ENCODE peak calls at places on chromosome 4, in ten cellular contexts. One of them, this sample, is unnamed.

GRCh38 chr4:33751050-33751449 is 2493.3 kb downstream of the ARAP2 start:
- DNase-seq in heart right ventricle: no peak
- DNase-seq in activated gamma-delta T cell treated with Interleukin-2 at 50 U/mL for 16 hours: no peak
- DNase-seq in stromal cell of bone marrow: no peak
- DNase-seq in NCI-H2081: no peak
- DNase-seq in activated CD4-positive, alpha-beta memory T cell treated with anti-CD3 and anti-CD28 coated beads, Interleukin-2, amount 10 ng/mL, durations not matched to agents 7 days and 5 days: no peak
- DNase-seq in H54: no peak
- DNase-seq in endothelial cell: no peak
- DNase-seq in kidney epithelial cell: no peak
- DNase-seq in adrenal gland: no peak
- DNase-seq in this sample: no peak

GRCh38 chr4:69362351-69362750 is 82.1 kb downstream of the UGT2B28 start:
- DNase-seq in H54: no peak
- DNase-seq in activated CD4-positive, alpha-beta memory T cell treated with anti-CD3 and anti-CD28 coated beads, Interleukin-2, amount 10 ng/mL, durations not matched to agents 7 days and 5 days: no peak
- DNase-seq in NCI-H2081: no peak
- DNase-seq in heart right ventricle: no peak
- DNase-seq in adrenal gland: no peak
- DNase-seq in kidney epithelial cell: no peak
- DNase-seq in endothelial cell: no peak
- DNase-seq in activated gamma-delta T cell treated with Interleukin-2 at 50 U/mL for 16 hours: no peak
- DNase-seq in stromal cell of bone marrow: no peak
- DNase-seq in this sample: no peak

GRCh38 chr4:40587826-40588225 is 41.8 kb downstream of the RBM47 start:
- DNase-seq in activated CD4-positive, alpha-beta memory T cell treated with anti-CD3 and anti-CD28 coated beads, Interleukin-2, amount 10 ng/mL, durations not matched to agents 7 days and 5 days: no peak
- DNase-seq in heart right ventricle: no peak
- DNase-seq in adrenal gland: peak
- DNase-seq in H54: no peak
- DNase-seq in endothelial cell: no peak
- DNase-seq in activated gamma-delta T cell treated with Interleukin-2 at 50 U/mL for 16 hours: no peak
- DNase-seq in NCI-H2081: no peak
- DNase-seq in kidney epithelial cell: no peak
- DNase-seq in stromal cell of bone marrow: peak
- DNase-seq in this sample: no peak

GRCh38 chr4:2624782-2625548 is 88.5 kb downstream of the FAM193A start:
- DNase-seq in endothelial cell: no peak
- DNase-seq in NCI-H2081: no peak
- DNase-seq in activated CD4-positive, alpha-beta memory T cell treated with anti-CD3 and anti-CD28 coated beads, Interleukin-2, amount 10 ng/mL, durations not matched to agents 7 days and 5 days: no peak
- DNase-seq in kidney epithelial cell: no peak
- DNase-seq in activated gamma-delta T cell treated with Interleukin-2 at 50 U/mL for 16 hours: no peak
- DNase-seq in stromal cell of bone marrow: no peak
- DNase-seq in adrenal gland: no peak
- DNase-seq in heart right ventricle: no peak
- DNase-seq in H54: no peak
- DNase-seq in this sample: no peak

GRCh38 chr4:2510351-2511259 is 25.8 kb upstream of the FAM193A start:
- DNase-seq in activated CD4-positive, alpha-beta memory T cell treated with anti-CD3 and anti-CD28 coated beads, Interleukin-2, amount 10 ng/mL, durations not matched to agents 7 days and 5 days: no peak
- DNase-seq in kidney epithelial cell: no peak
- DNase-seq in stromal cell of bone marrow: no peak
- DNase-seq in heart right ventricle: no peak
- DNase-seq in endothelial cell: no peak
- DNase-seq in H54: no peak
- DNase-seq in NCI-H2081: no peak
- DNase-seq in adrenal gland: no peak
- DNase-seq in activated gamma-delta T cell treated with Interleukin-2 at 50 U/mL for 16 hours: no peak
- DNase-seq in this sample: no peak

GRCh38 chr4:155005395-155006087 is 202.9 kb upstream of the NPY2R start:
- DNase-seq in endothelial cell: no peak
- DNase-seq in NCI-H2081: no peak
- DNase-seq in kidney epithelial cell: peak
- DNase-seq in stromal cell of bone marrow: peak
- DNase-seq in H54: peak
- DNase-seq in adrenal gland: no peak
- DNase-seq in activated CD4-positive, alpha-beta memory T cell treated with anti-CD3 and anti-CD28 coated beads, Interleukin-2, amount 10 ng/mL, durations not matched to agents 7 days and 5 days: no peak
- DNase-seq in activated gamma-delta T cell treated with Interleukin-2 at 50 U/mL for 16 hours: no peak
- DNase-seq in heart right ventricle: no peak
- DNase-seq in this sample: no peak

GRCh38 chr4:87848622-87849351 is 16.0 kb downstream of the MEPE start:
- DNase-seq in adrenal gland: peak
- DNase-seq in activated CD4-positive, alpha-beta memory T cell treated with anti-CD3 and anti-CD28 coated beads, Interleukin-2, amount 10 ng/mL, durations not matched to agents 7 days and 5 days: peak
- DNase-seq in heart right ventricle: no peak
- DNase-seq in endothelial cell: peak
- DNase-seq in kidney epithelial cell: no peak
- DNase-seq in activated gamma-delta T cell treated with Interleukin-2 at 50 U/mL for 16 hours: peak
- DNase-seq in stromal cell of bone marrow: peak
- DNase-seq in H54: no peak
- DNase-seq in NCI-H2081: peak
- DNase-seq in this sample: peak

GRCh38 chr4:142801966-142802365 is 44.1 kb downstream of the INPP4B start:
- DNase-seq in kidney epithelial cell: no peak
- DNase-seq in activated CD4-positive, alpha-beta memory T cell treated with anti-CD3 and anti-CD28 coated beads, Interleukin-2, amount 10 ng/mL, durations not matched to agents 7 days and 5 days: no peak
- DNase-seq in NCI-H2081: no peak
- DNase-seq in stromal cell of bone marrow: no peak
- DNase-seq in H54: no peak
- DNase-seq in heart right ventricle: no peak
- DNase-seq in activated gamma-delta T cell treated with Interleukin-2 at 50 U/mL for 16 hours: no peak
- DNase-seq in adrenal gland: no peak
- DNase-seq in endothelial cell: no peak
- DNase-seq in this sample: no peak

GRCh38 chr4:7779194-7779768 is 160.4 kb downstream of the AFAP1 start:
- DNase-seq in kidney epithelial cell: no peak
- DNase-seq in activated gamma-delta T cell treated with Interleukin-2 at 50 U/mL for 16 hours: no peak
- DNase-seq in stromal cell of bone marrow: peak
- DNase-seq in adrenal gland: no peak
- DNase-seq in H54: no peak
- DNase-seq in activated CD4-positive, alpha-beta memory T cell treated with anti-CD3 and anti-CD28 coated beads, Interleukin-2, amount 10 ng/mL, durations not matched to agents 7 days and 5 days: no peak
- DNase-seq in endothelial cell: no peak
- DNase-seq in NCI-H2081: no peak
- DNase-seq in heart right ventricle: no peak
- DNase-seq in this sample: no peak

GRCh38 chr4:46432923-46433322 is 43.0 kb upstream of the GABRA2 start:
- DNase-seq in H54: no peak
- DNase-seq in heart right ventricle: no peak
- DNase-seq in NCI-H2081: no peak
- DNase-seq in kidney epithelial cell: no peak
- DNase-seq in stromal cell of bone marrow: no peak
- DNase-seq in endothelial cell: no peak
- DNase-seq in adrenal gland: no peak
- DNase-seq in activated CD4-positive, alpha-beta memory T cell treated with anti-CD3 and anti-CD28 coated beads, Interleukin-2, amount 10 ng/mL, durations not matched to agents 7 days and 5 days: no peak
- DNase-seq in activated gamma-delta T cell treated with Interleukin-2 at 50 U/mL for 16 hours: no peak
- DNase-seq in this sample: no peak

GRCh38 chr4:79445371-79445781 is 37.3 kb upstream of the GK2 start:
- DNase-seq in heart right ventricle: no peak
- DNase-seq in activated gamma-delta T cell treated with Interleukin-2 at 50 U/mL for 16 hours: no peak
- DNase-seq in adrenal gland: no peak
- DNase-seq in kidney epithelial cell: no peak
- DNase-seq in endothelial cell: no peak
- DNase-seq in stromal cell of bone marrow: no peak
- DNase-seq in NCI-H2081: peak
- DNase-seq in H54: no peak
- DNase-seq in activated CD4-positive, alpha-beta memory T cell treated with anti-CD3 and anti-CD28 coated beads, Interleukin-2, amount 10 ng/mL, durations not matched to agents 7 days and 5 days: no peak
- DNase-seq in this sample: no peak

GRCh38 chr4:138401330-138401729 is 159.2 kb upstream of the SLC7A11 start:
- DNase-seq in activated CD4-positive, alpha-beta memory T cell treated with anti-CD3 and anti-CD28 coated beads, Interleukin-2, amount 10 ng/mL, durations not matched to agents 7 days and 5 days: no peak
- DNase-seq in stromal cell of bone marrow: no peak
- DNase-seq in activated gamma-delta T cell treated with Interleukin-2 at 50 U/mL for 16 hours: no peak
- DNase-seq in endothelial cell: no peak
- DNase-seq in adrenal gland: peak
- DNase-seq in heart right ventricle: peak
- DNase-seq in H54: no peak
- DNase-seq in NCI-H2081: no peak
- DNase-seq in kidney epithelial cell: no peak
- DNase-seq in this sample: no peak

GRCh38 chr4:86306816-86307215 is 53.0 kb downstream of the MAPK10 start:
- DNase-seq in activated CD4-positive, alpha-beta memory T cell treated with anti-CD3 and anti-CD28 coated beads, Interleukin-2, amount 10 ng/mL, durations not matched to agents 7 days and 5 days: no peak
- DNase-seq in adrenal gland: no peak
- DNase-seq in kidney epithelial cell: no peak
- DNase-seq in H54: no peak
- DNase-seq in activated gamma-delta T cell treated with Interleukin-2 at 50 U/mL for 16 hours: no peak
- DNase-seq in stromal cell of bone marrow: peak
- DNase-seq in NCI-H2081: no peak
- DNase-seq in endothelial cell: no peak
- DNase-seq in heart right ventricle: no peak
- DNase-seq in this sample: no peak

GRCh38 chr4:124727331-124727730 is 14.8 kb upstream of the ANKRD50 start:
- DNase-seq in activated CD4-positive, alpha-beta memory T cell treated with anti-CD3 and anti-CD28 coated beads, Interleukin-2, amount 10 ng/mL, durations not matched to agents 7 days and 5 days: no peak
- DNase-seq in heart right ventricle: no peak
- DNase-seq in kidney epithelial cell: no peak
- DNase-seq in stromal cell of bone marrow: no peak
- DNase-seq in adrenal gland: no peak
- DNase-seq in endothelial cell: no peak
- DNase-seq in NCI-H2081: no peak
- DNase-seq in H54: no peak
- DNase-seq in activated gamma-delta T cell treated with Interleukin-2 at 50 U/mL for 16 hours: no peak
- DNase-seq in this sample: no peak

GRCh38 chr4:185504098-185505047 is 30.9 kb downstream of the PDLIM3 start:
- DNase-seq in heart right ventricle: peak
- DNase-seq in endothelial cell: no peak
- DNase-seq in adrenal gland: peak
- DNase-seq in NCI-H2081: no peak
- DNase-seq in kidney epithelial cell: peak
- DNase-seq in activated CD4-positive, alpha-beta memory T cell treated with anti-CD3 and anti-CD28 coated beads, Interleukin-2, amount 10 ng/mL, durations not matched to agents 7 days and 5 days: no peak
- DNase-seq in stromal cell of bone marrow: no peak
- DNase-seq in H54: no peak
- DNase-seq in activated gamma-delta T cell treated with Interleukin-2 at 50 U/mL for 16 hours: no peak
- DNase-seq in this sample: peak

GRCh38 chr4:83390965-83391364 is 56.3 kb upstream of the HPSE start:
- DNase-seq in NCI-H2081: no peak
- DNase-seq in stromal cell of bone marrow: no peak
- DNase-seq in activated CD4-positive, alpha-beta memory T cell treated with anti-CD3 and anti-CD28 coated beads, Interleukin-2, amount 10 ng/mL, durations not matched to agents 7 days and 5 days: no peak
- DNase-seq in H54: no peak
- DNase-seq in kidney epithelial cell: no peak
- DNase-seq in adrenal gland: no peak
- DNase-seq in activated gamma-delta T cell treated with Interleukin-2 at 50 U/mL for 16 hours: no peak
- DNase-seq in endothelial cell: no peak
- DNase-seq in heart right ventricle: no peak
- DNase-seq in this sample: no peak

GRCh38 chr4:188941524-188942109 is 802.4 kb downstream of the TRIML1 start:
- DNase-seq in kidney epithelial cell: peak
- DNase-seq in H54: peak
- DNase-seq in endothelial cell: no peak
- DNase-seq in heart right ventricle: no peak
- DNase-seq in stromal cell of bone marrow: peak
- DNase-seq in NCI-H2081: no peak
- DNase-seq in activated gamma-delta T cell treated with Interleukin-2 at 50 U/mL for 16 hours: no peak
- DNase-seq in adrenal gland: peak
- DNase-seq in activated CD4-positive, alpha-beta memory T cell treated with anti-CD3 and anti-CD28 coated beads, Interleukin-2, amount 10 ng/mL, durations not matched to agents 7 days and 5 days: no peak
- DNase-seq in this sample: no peak

GRCh38 chr4:107183155-107183774 is 147.2 kb upstream of the DKK2 start:
- DNase-seq in stromal cell of bone marrow: peak
- DNase-seq in kidney epithelial cell: peak
- DNase-seq in activated gamma-delta T cell treated with Interleukin-2 at 50 U/mL for 16 hours: no peak
- DNase-seq in heart right ventricle: no peak
- DNase-seq in endothelial cell: peak
- DNase-seq in activated CD4-positive, alpha-beta memory T cell treated with anti-CD3 and anti-CD28 coated beads, Interleukin-2, amount 10 ng/mL, durations not matched to agents 7 days and 5 days: no peak
- DNase-seq in adrenal gland: peak
- DNase-seq in NCI-H2081: peak
- DNase-seq in H54: no peak
- DNase-seq in this sample: no peak

GRCh38 chr4:7410470-7410869 is 24.3 kb downstream of the PSAPL1 start:
- DNase-seq in heart right ventricle: no peak
- DNase-seq in NCI-H2081: no peak
- DNase-seq in activated CD4-positive, alpha-beta memory T cell treated with anti-CD3 and anti-CD28 coated beads, Interleukin-2, amount 10 ng/mL, durations not matched to agents 7 days and 5 days: no peak
- DNase-seq in H54: no peak
- DNase-seq in adrenal gland: peak
- DNase-seq in activated gamma-delta T cell treated with Interleukin-2 at 50 U/mL for 16 hours: no peak
- DNase-seq in kidney epithelial cell: no peak
- DNase-seq in endothelial cell: no peak
- DNase-seq in stromal cell of bone marrow: no peak
- DNase-seq in this sample: no peak

GRCh38 chr4:56252561-56253152 is 134.6 kb downstream of the AASDH start:
- DNase-seq in heart right ventricle: no peak
- DNase-seq in NCI-H2081: no peak
- DNase-seq in adrenal gland: no peak
- DNase-seq in activated CD4-positive, alpha-beta memory T cell treated with anti-CD3 and anti-CD28 coated beads, Interleukin-2, amount 10 ng/mL, durations not matched to agents 7 days and 5 days: no peak
- DNase-seq in stromal cell of bone marrow: no peak
- DNase-seq in endothelial cell: no peak
- DNase-seq in activated gamma-delta T cell treated with Interleukin-2 at 50 U/mL for 16 hours: no peak
- DNase-seq in kidney epithelial cell: no peak
- DNase-seq in H54: no peak
- DNase-seq in this sample: no peak

GRCh38 chr4:90419124-90419711 is 292.0 kb downstream of the CCSER1 start:
- DNase-seq in kidney epithelial cell: peak
- DNase-seq in endothelial cell: no peak
- DNase-seq in H54: peak
- DNase-seq in stromal cell of bone marrow: no peak
- DNase-seq in activated CD4-positive, alpha-beta memory T cell treated with anti-CD3 and anti-CD28 coated beads, Interleukin-2, amount 10 ng/mL, durations not matched to agents 7 days and 5 days: no peak
- DNase-seq in NCI-H2081: peak
- DNase-seq in activated gamma-delta T cell treated with Interleukin-2 at 50 U/mL for 16 hours: no peak
- DNase-seq in adrenal gland: no peak
- DNase-seq in heart right ventricle: no peak
- DNase-seq in this sample: no peak

GRCh38 chr4:24657768-24658617 is 73.6 kb upstream of the DHX15 start:
- DNase-seq in kidney epithelial cell: peak
- DNase-seq in activated gamma-delta T cell treated with Interleukin-2 at 50 U/mL for 16 hours: no peak
- DNase-seq in adrenal gland: peak
- DNase-seq in endothelial cell: no peak
- DNase-seq in activated CD4-positive, alpha-beta memory T cell treated with anti-CD3 and anti-CD28 coated beads, Interleukin-2, amount 10 ng/mL, durations not matched to agents 7 days and 5 days: peak
- DNase-seq in H54: peak
- DNase-seq in stromal cell of bone marrow: peak
- DNase-seq in NCI-H2081: peak
- DNase-seq in heart right ventricle: peak
- DNase-seq in this sample: peak

GRCh38 chr4:103493450-103494159 is 226.2 kb downstream of the TACR3 start:
- DNase-seq in H54: no peak
- DNase-seq in activated gamma-delta T cell treated with Interleukin-2 at 50 U/mL for 16 hours: no peak
- DNase-seq in activated CD4-positive, alpha-beta memory T cell treated with anti-CD3 and anti-CD28 coated beads, Interleukin-2, amount 10 ng/mL, durations not matched to agents 7 days and 5 days: no peak
- DNase-seq in endothelial cell: no peak
- DNase-seq in stromal cell of bone marrow: no peak
- DNase-seq in adrenal gland: no peak
- DNase-seq in NCI-H2081: no peak
- DNase-seq in heart right ventricle: no peak
- DNase-seq in kidney epithelial cell: no peak
- DNase-seq in this sample: no peak

GRCh38 chr4:95548738-95549245 is at the start of gene UNC5C:
- DNase-seq in NCI-H2081: no peak
- DNase-seq in H54: peak
- DNase-seq in endothelial cell: peak
- DNase-seq in adrenal gland: peak
- DNase-seq in activated CD4-positive, alpha-beta memory T cell treated with anti-CD3 and anti-CD28 coated beads, Interleukin-2, amount 10 ng/mL, durations not matched to agents 7 days and 5 days: no peak
- DNase-seq in heart right ventricle: peak
- DNase-seq in stromal cell of bone marrow: peak
- DNase-seq in kidney epithelial cell: no peak
- DNase-seq in activated gamma-delta T cell treated with Interleukin-2 at 50 U/mL for 16 hours: no peak
- DNase-seq in this sample: peak

GRCh38 chr4:142156246-142156645 is 519.9 kb downstream of the IL15 start:
- DNase-seq in activated gamma-delta T cell treated with Interleukin-2 at 50 U/mL for 16 hours: no peak
- DNase-seq in H54: no peak
- DNase-seq in kidney epithelial cell: no peak
- DNase-seq in activated CD4-positive, alpha-beta memory T cell treated with anti-CD3 and anti-CD28 coated beads, Interleukin-2, amount 10 ng/mL, durations not matched to agents 7 days and 5 days: no peak
- DNase-seq in stromal cell of bone marrow: no peak
- DNase-seq in endothelial cell: no peak
- DNase-seq in NCI-H2081: no peak
- DNase-seq in heart right ventricle: no peak
- DNase-seq in adrenal gland: no peak
- DNase-seq in this sample: no peak

GRCh38 chr4:71472946-71473345 is 134.1 kb downstream of the SLC4A4 start:
- DNase-seq in heart right ventricle: no peak
- DNase-seq in endothelial cell: no peak
- DNase-seq in activated CD4-positive, alpha-beta memory T cell treated with anti-CD3 and anti-CD28 coated beads, Interleukin-2, amount 10 ng/mL, durations not matched to agents 7 days and 5 days: no peak
- DNase-seq in H54: no peak
- DNase-seq in NCI-H2081: no peak
- DNase-seq in adrenal gland: no peak
- DNase-seq in kidney epithelial cell: peak
- DNase-seq in stromal cell of bone marrow: peak
- DNase-seq in activated gamma-delta T cell treated with Interleukin-2 at 50 U/mL for 16 hours: no peak
- DNase-seq in this sample: no peak

GRCh38 chr4:7307391-7308099 is 115.2 kb downstream of the SORCS2 start:
- DNase-seq in endothelial cell: no peak
- DNase-seq in kidney epithelial cell: no peak
- DNase-seq in stromal cell of bone marrow: no peak
- DNase-seq in adrenal gland: no peak
- DNase-seq in activated CD4-positive, alpha-beta memory T cell treated with anti-CD3 and anti-CD28 coated beads, Interleukin-2, amount 10 ng/mL, durations not matched to agents 7 days and 5 days: no peak
- DNase-seq in NCI-H2081: no peak
- DNase-seq in H54: no peak
- DNase-seq in heart right ventricle: no peak
- DNase-seq in activated gamma-delta T cell treated with Interleukin-2 at 50 U/mL for 16 hours: no peak
- DNase-seq in this sample: no peak

GRCh38 chr4:185894481-185894880 is 82.5 kb upstream of the SORBS2 start:
- DNase-seq in H54: no peak
- DNase-seq in activated gamma-delta T cell treated with Interleukin-2 at 50 U/mL for 16 hours: no peak
- DNase-seq in activated CD4-positive, alpha-beta memory T cell treated with anti-CD3 and anti-CD28 coated beads, Interleukin-2, amount 10 ng/mL, durations not matched to agents 7 days and 5 days: no peak
- DNase-seq in adrenal gland: no peak
- DNase-seq in NCI-H2081: no peak
- DNase-seq in heart right ventricle: no peak
- DNase-seq in stromal cell of bone marrow: no peak
- DNase-seq in endothelial cell: no peak
- DNase-seq in kidney epithelial cell: no peak
- DNase-seq in this sample: no peak